ENCODE peak calls at places on chromosomes 3 and 15, in five cellular contexts. M, Q, Y, D and V are unnamed samples. For H3K9me3 and H3K36me3, the result is how much of the 10 kb centered on the place peaks cover.

GRCh38 chr15:80494311-80494710 is 90.1 kb downstream of the ARNT2 start:
- DNase-seq in M (no peak), Y (no peak), D (no peak), Q (no peak), V (no peak)

GRCh38 chr3:193114431-193115340 is 126.3 kb upstream of the PLAAT1 start:
- DNase-seq in D (no peak), M (no peak), Y (no peak), Q (peak), V (no peak)

GRCh38 chr3:127542441-127542952 is 48.0 kb downstream of the TPRA1 start:
- DNase-seq in D (no peak), M (no peak), Y (peak), Q (no peak), V (no peak)

GRCh38 chr15:44711356-44712107 is at the start of gene B2M:
- DNase-seq in Y (peak), M (peak), D (peak), Q (peak), V (peak)

GRCh38 chr3:126357299-126358037 is at the start of gene KLF15:
- DNase-seq in Q (no peak), D (peak), M (peak), Y (peak), V (peak)

GRCh38 chr3:134627831-134628230 is 23.0 kb downstream of the KY start:
- DNase-seq in Q (peak), M (no peak), Y (no peak), D (no peak), V (no peak)

GRCh38 chr3:44648564-44649229 is at the start of gene ZNF35:
- DNase-seq in D (peak), Q (peak), Y (peak), M (peak), V (peak)

GRCh38 chr3:151912041-151912440 is 38.6 kb downstream of the SUCNR1 start:
- DNase-seq in D (no peak), Q (no peak), M (no peak), Y (no peak), V (no peak)

GRCh38 chr3:127732303-127732702 is 59.6 kb downstream of the ABTB1 start:
- DNase-seq in M (no peak), D (no peak), Y (no peak), Q (no peak), V (no peak)

GRCh38 chr3:155182467-155182866 is 102.3 kb downstream of the MME start:
- DNase-seq in D (no peak), Q (no peak), M (no peak), Y (no peak), V (no peak)

GRCh38 chr15:83626171-83626802 is 27.6 kb upstream of the ADAMTSL3 start:
- DNase-seq in Q (no peak), M (no peak), Y (no peak), D (no peak), V (no peak)

GRCh38 chr15:61393949-61394348 is 164.8 kb upstream of the RORA start:
- DNase-seq in M (no peak), Q (no peak), Y (no peak), D (no peak), V (no peak)

GRCh38 chr3:187165144-187165543 is 25.8 kb upstream of the RPL39L start:
- DNase-seq in Y (no peak), Q (peak), M (peak), D (peak), V (no peak)

GRCh38 chr3:171878441-171879225 is 35.5 kb downstream of the TMEM212 start:
- DNase-seq in Q (no peak), M (no peak), D (no peak), Y (no peak), V (no peak)

GRCh38 chr3:121431717-121432517 is 113.9 kb downstream of the POLQ start:
- DNase-seq in Q (no peak), Y (no peak), M (no peak), D (no peak), V (no peak)

GRCh38 chr3:188458761-188459160 is 304.8 kb downstream of the LPP start:
- DNase-seq in Q (no peak), Y (no peak), M (no peak), D (no peak), V (no peak)

GRCh38 chr3:7309707-7310106 is 448.8 kb downstream of the GRM7 start:
- DNase-seq in Q (no peak), Y (no peak), M (no peak), D (no peak), V (peak)

GRCh38 chr3:46301122-46301835 is 52.6 kb upstream of the CCR2 start:
- DNase-seq in D (no peak), Y (no peak), Q (no peak), M (no peak), V (no peak)

GRCh38 chr3:107315136-107315535 is 62.1 kb upstream of the CCDC54 start:
- DNase-seq in Y (no peak), D (no peak), Q (no peak), M (no peak), V (no peak)

GRCh38 chr3:32492684-32493436 is 9.8 kb downstream of the CMTM6 start:
- DNase-seq in Y (no peak), D (no peak), M (no peak), Q (no peak), V (no peak)

GRCh38 chr3:43043071-43043766 is 62.7 kb downstream of the POMGNT2 start:
- DNase-seq in Y (no peak), M (no peak), D (no peak), Q (peak), V (peak)

GRCh38 chr3:43046583-43046982 is 59.3 kb downstream of the POMGNT2 start:
- DNase-seq in Y (no peak), Q (no peak), D (no peak), M (no peak), V (peak)

GRCh38 chr3:43043793-43044192 is 62.1 kb downstream of the POMGNT2 start:
- DNase-seq in M (no peak), Q (no peak), D (no peak), Y (no peak), V (no peak)

GRCh38 chr3:43053291-43053690 is 52.6 kb downstream of the POMGNT2 start:
- DNase-seq in Q (no peak), Y (no peak), D (no peak), M (no peak), V (peak)

DNA sequence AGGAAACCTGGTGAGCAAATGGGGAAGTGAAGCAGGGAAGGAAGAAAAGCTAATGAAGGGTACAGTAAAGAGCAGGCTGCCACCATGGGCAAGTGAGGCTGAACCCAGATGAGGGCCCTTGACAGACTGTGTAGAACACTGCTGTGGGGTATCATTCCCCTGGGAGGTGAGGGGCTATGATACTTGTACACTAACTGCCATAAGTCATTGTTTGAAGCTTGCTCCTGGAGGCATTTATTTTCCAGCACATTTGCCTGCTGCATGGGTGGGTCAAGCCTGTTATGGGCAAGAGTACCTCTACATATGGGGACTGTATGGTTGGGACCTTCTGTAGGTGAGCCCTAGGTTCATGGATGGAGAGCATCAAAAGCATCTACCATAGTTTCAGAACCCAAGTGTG is 57.4 kb downstream of the POMGNT2 start:
- DNase-seq in M (no peak), D (no peak), Y (no peak), Q (no peak), V (peak)
- H3K9me3 ChIP-seq in M (under half), D (under half), Y (half or more), Q (under half), V (half or more)

DNA sequence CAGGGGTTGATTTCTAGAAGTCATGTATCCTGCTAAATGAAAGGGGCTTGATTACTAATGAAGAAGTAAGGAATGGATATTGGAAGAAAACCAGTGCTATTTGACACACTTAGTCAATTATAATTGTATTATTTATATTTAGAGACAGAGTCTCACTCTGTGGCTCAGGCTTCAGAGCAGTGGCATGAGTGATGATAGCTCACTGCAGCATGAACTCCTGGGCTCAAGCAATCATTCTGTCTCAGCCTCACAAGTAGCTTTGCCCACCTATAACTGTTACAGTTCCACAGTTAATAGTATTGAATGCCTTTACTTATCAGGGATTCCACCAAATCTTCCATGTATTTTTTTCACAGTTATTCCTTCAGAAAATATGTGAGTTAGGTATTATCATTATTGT is 432.0 kb upstream of the TGFBR2 start:
- DNase-seq in M (no peak), D (no peak), Q (no peak), Y (no peak), V (no peak)
- H3K4me3 ChIP-seq in M (no peak), D (no peak), Q (no peak), Y (no peak), V (no peak)

GRCh38 chr3:52477076-52477895 is 17.9 kb upstream of the STAB1 start:
- DNase-seq in M (no peak), Q (no peak), Y (no peak), D (no peak), V (no peak)
- H3K36me3 ChIP-seq in M (under half), Q (under half), Y (under half), D (half or more), V (half or more)

DNA sequence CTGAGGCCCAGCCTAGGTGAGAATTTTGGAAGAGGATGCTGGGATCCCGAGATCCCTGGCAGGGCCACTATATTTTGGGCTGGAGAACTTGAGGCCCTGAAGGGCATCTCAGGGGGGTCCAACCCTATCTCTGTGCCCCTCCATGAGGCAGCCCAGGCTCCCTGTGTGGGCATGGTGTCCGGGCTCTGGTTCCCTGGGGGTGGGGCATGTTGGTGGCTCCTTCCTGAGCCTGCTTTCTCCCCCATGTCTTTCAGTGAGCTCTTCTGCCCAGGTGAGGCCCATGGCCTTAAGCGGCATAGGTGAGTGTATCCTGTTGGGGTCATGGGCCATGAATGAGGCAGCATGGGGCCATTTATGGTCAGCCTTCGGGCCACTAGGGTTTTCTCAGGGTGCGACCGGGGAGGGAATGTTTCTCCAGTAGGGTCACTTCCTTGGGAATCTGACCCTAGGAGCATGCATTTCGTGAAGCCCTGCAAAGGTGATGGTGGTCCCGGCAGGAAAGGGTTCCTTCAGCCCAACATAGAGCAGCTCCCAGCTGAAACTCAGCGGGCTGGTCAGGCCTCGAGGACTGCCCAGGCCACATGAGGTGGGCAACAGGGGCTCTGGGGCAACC is 191.3 kb downstream of the UBE3A start:
- DNase-seq in Y (peak), M (no peak), Q (no peak), D (no peak), V (peak)
- H3K9me3 ChIP-seq in Y (half or more), M (under half), Q (under half), D (under half), V (under half)

DNA sequence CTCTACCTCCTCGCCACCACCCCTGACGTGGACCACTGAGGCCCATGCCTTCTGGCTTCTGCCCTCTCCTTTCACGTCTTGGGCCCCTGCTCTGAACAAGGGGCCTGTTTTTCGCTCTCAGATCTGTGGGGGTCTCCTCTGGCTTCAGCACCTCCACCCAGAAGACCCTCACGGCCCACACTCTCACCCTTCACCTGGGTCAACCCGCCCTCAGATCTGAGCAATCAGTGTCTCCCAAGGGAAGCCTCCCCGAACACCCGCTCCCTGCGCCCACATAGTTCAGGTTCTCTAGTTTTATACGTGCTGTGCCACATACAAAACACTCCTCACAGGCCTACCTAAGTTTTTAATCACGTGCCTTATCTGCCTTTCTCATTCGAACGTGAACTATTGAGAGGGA is 48.2 kb upstream of the SMAD6 start:
- DNase-seq in D (no peak), Y (no peak), M (no peak), Q (no peak), V (no peak)
- H3K4me3 ChIP-seq in D (no peak), Y (no peak), M (no peak), Q (no peak), V (no peak)

GRCh38 chr15:60384052-60384451 is 13.7 kb downstream of the ANXA2 start:
- DNase-seq in Y (no peak), D (no peak), Q (no peak), M (no peak), V (no peak)
- H3K36me3 ChIP-seq in Y (under half), D (under half), Q (under half), M (under half), V (under half)

GRCh38 chr3:53126646-53127045 is 3.6 kb downstream of the RFT1 start:
- DNase-seq in M (no peak), Y (no peak), D (no peak), Q (no peak), V (no peak)

GRCh38 chr3:53132347-53132746 is 2.1 kb upstream of the RFT1 start:
- DNase-seq in Y (no peak), M (no peak), D (no peak), Q (no peak), V (no peak)

GRCh38 chr3:53131136-53131495 is 881 bp upstream of the RFT1 start:
- DNase-seq in Q (no peak), Y (no peak), D (no peak), M (no peak), V (no peak)

GRCh38 chr3:53129344-53129743 is 891 bp downstream of the RFT1 start:
- DNase-seq in Q (no peak), M (no peak), D (no peak), Y (no peak), V (no peak)

DNA sequence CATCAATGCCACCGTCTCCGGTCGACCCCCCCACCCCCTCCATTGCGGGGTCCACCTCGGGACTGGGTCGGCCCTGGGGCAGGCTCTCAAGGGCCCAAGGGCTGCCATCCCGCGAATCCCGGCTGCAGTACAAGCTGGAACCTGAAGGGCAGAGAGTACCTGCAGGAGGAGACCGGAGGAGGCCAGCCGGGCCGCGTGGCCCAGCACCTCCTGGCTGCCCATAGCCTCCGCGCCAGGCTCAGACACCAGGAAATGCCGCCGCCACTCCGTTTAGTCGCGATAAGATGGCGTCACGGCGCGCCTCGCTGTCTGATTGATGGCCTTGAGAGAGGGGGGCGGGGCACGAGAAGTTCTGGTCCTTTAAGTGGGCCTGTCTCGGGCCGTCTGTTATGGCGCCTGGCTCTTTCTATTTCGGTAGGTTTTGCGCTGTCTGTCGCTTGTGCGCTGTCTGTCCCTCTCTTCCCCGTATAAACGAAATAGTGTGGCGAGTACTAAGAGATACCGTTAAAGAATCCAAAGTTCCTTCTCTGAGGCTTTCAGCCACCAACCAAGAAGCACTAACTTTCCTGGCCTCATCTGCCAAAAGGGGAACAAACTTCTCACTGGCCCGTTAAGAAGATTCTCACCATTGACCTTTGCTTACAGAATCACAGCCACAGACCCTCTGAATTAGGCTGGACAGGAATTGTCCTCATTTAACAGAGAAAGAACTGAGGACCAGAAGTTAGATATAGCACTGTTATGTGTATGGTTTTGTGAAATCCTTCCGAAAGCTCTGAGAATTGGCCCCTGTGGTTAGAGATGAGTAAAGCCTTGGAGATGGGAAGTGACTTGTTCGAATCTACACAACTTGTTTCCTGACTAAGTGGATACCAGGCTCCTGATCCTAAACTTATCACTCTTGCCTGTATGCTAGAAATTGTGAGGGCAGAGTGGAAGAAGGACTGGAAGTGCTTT is at the start of gene RFT1:
- DNase-seq in Q (peak), M (no peak), D (peak), Y (peak), V (peak)
- H3K9me3 ChIP-seq in Q (under half), M (under half), D (under half), Y (under half), V (under half)